ENCODE peak calls at places on chromosome 19, in seven cellular contexts. One of them, this sample, is unnamed. For H3K27me3, the result is how much of the 10 kb centered on the place peaks cover.

GRCh38 chr19:21569497-21569870 is 64.1 kb downstream of the ZNF429 start:
- DNase-seq in GM12878: no peak
- DNase-seq in HepG2: no peak
- DNase-seq in HCT116: no peak
- DNase-seq in SK-N-SH: no peak
- DNase-seq in K562: no peak
- DNase-seq in H1: no peak
- DNase-seq in this sample: no peak

GRCh38 chr19:13275016-13275722 is 125.0 kb downstream of the IER2 start:
- DNase-seq in K562: no peak
- DNase-seq in HCT116: no peak
- DNase-seq in SK-N-SH: no peak
- DNase-seq in H1: no peak
- DNase-seq in HepG2: no peak
- DNase-seq in GM12878: no peak
- DNase-seq in this sample: no peak

GRCh38 chr19:51047031-51047335 is 12.2 kb upstream of the KLK12 start:
- DNase-seq in H1: no peak
- DNase-seq in K562: no peak
- DNase-seq in SK-N-SH: no peak
- DNase-seq in GM12878: no peak
- DNase-seq in HCT116: no peak
- DNase-seq in HepG2: no peak
- DNase-seq in this sample: no peak

GRCh38 chr19:53772943-53773342 is 51.2 kb downstream of the NLRP12 start:
- DNase-seq in K562: peak
- DNase-seq in H1: peak
- DNase-seq in GM12878: no peak
- DNase-seq in HCT116: peak
- DNase-seq in HepG2: peak
- DNase-seq in SK-N-SH: peak
- DNase-seq in this sample: peak

GRCh38 chr19:369876-370275 is 25.3 kb upstream of the MIER2 start:
- DNase-seq in HepG2: no peak
- DNase-seq in SK-N-SH: no peak
- DNase-seq in H1: no peak
- DNase-seq in HCT116: no peak
- DNase-seq in K562: no peak
- DNase-seq in GM12878: no peak
- DNase-seq in this sample: no peak

GRCh38 chr19:401836-402535 is 7.0 kb downstream of the C2CD4C start:
- DNase-seq in K562: no peak
- DNase-seq in HepG2: no peak
- DNase-seq in SK-N-SH: peak
- DNase-seq in H1: peak
- DNase-seq in HCT116: no peak
- DNase-seq in GM12878: no peak
- DNase-seq in this sample: no peak

GRCh38 chr19:33295621-33296472 is 6.5 kb downstream of the CEBPA start:
- DNase-seq in K562: no peak
- DNase-seq in HepG2: no peak
- DNase-seq in HCT116: no peak
- DNase-seq in H1: no peak
- DNase-seq in GM12878: no peak
- DNase-seq in SK-N-SH: no peak
- DNase-seq in this sample: no peak

GRCh38 chr19:1483979-1484428 is 5.0 kb upstream of the C19orf25 start:
- DNase-seq in GM12878: no peak
- DNase-seq in H1: no peak
- DNase-seq in HepG2: no peak
- DNase-seq in K562: no peak
- DNase-seq in HCT116: no peak
- DNase-seq in SK-N-SH: no peak
- DNase-seq in this sample: no peak

GRCh38 chr19:4077800-4078683 is 11.3 kb upstream of the ZBTB7A start:
- DNase-seq in H1: no peak
- DNase-seq in GM12878: no peak
- DNase-seq in HCT116: no peak
- DNase-seq in SK-N-SH: no peak
- DNase-seq in K562: peak
- DNase-seq in HepG2: no peak
- DNase-seq in this sample: no peak

GRCh38 chr19:5367530-5368133 is 27.0 kb upstream of the PTPRS start:
- DNase-seq in SK-N-SH: no peak
- DNase-seq in HepG2: no peak
- DNase-seq in H1: no peak
- DNase-seq in HCT116: no peak
- DNase-seq in GM12878: no peak
- DNase-seq in K562: no peak
- DNase-seq in this sample: no peak

DNA sequence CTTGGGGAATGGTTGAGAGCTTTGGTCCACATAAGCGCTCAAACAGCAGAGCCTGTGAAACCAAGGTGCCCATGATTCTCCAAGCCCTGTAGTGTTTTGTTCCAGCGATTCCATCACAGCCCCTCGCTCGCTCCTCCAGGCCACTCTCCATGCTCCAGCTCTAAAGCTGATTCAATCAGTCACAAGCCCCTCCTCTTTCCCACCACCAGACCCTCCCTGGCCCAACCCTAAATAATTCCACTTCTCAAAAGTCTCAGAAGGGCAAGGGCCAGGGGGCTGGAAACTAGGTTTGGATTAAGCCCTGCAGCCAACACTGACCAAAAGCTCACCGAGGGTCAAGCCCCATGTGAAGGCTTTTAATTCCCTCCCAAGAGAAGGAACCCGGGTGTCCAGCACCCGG is 1.5 kb downstream of the ZNF296 start:
- DNase-seq in K562: no peak
- DNase-seq in GM12878: no peak
- DNase-seq in SK-N-SH: no peak
- DNase-seq in HepG2: no peak
- DNase-seq in HCT116: no peak
- DNase-seq in H1: no peak
- DNase-seq in this sample: no peak
- TF ChIP-seq YY1 in K562: no peak
- TF ChIP-seq YY1 in GM12878: no peak
- TF ChIP-seq YY1 in SK-N-SH: no peak
- TF ChIP-seq YY1 in HepG2: no peak
- TF ChIP-seq YY1 in HCT116: no peak
- TF ChIP-seq YY1 in H1: no peak
- TF ChIP-seq YY1 in this sample: no peak

GRCh38 chr19:31144471-31144870 is 204.8 kb downstream of the TSHZ3 start:
- DNase-seq in K562: no peak
- DNase-seq in SK-N-SH: no peak
- DNase-seq in HepG2: no peak
- DNase-seq in H1: no peak
- DNase-seq in GM12878: no peak
- DNase-seq in HCT116: no peak
- DNase-seq in this sample: no peak
- H3K9ac ChIP-seq in K562: no peak
- H3K9ac ChIP-seq in SK-N-SH: no peak
- H3K9ac ChIP-seq in HepG2: no peak
- H3K9ac ChIP-seq in H1: no peak
- H3K9ac ChIP-seq in GM12878: no peak
- H3K9ac ChIP-seq in HCT116: no peak
- H3K9ac ChIP-seq in this sample: no peak

DNA sequence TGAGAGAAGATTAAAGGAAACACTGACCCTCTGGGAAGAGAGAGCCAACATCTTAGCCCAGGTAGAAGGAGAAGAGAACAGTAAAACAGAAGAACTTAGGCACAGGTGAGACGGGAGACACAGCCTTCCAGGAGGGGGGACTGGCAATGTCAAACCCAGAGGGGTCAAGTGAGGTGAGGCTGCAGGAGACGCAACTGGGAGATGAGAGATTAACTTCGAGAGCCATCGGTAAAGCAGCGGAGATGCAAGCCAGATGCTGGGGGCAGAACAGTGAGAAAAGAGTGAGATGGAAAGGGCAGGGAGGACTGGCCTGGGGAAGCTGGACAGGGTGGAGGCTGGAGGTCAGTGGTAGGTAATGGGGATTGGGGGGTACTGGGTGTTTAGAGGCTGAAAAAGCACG is 5.2 kb downstream of the INSR start:
- DNase-seq in K562: no peak
- DNase-seq in HepG2: no peak
- DNase-seq in GM12878: no peak
- DNase-seq in H1: no peak
- DNase-seq in HCT116: no peak
- DNase-seq in SK-N-SH: peak
- DNase-seq in this sample: no peak
- H3K27me3 ChIP-seq in K562: under half
- H3K27me3 ChIP-seq in HepG2: under half
- H3K27me3 ChIP-seq in GM12878: under half
- H3K27me3 ChIP-seq in H1: under half
- H3K27me3 ChIP-seq in HCT116: under half
- H3K27me3 ChIP-seq in SK-N-SH: under half
- H3K27me3 ChIP-seq in this sample: under half

GRCh38 chr19:2711175-2711936 is 8.9 kb upstream of the GNG7 start:
- DNase-seq in HCT116: no peak
- DNase-seq in SK-N-SH: no peak
- DNase-seq in H1: no peak
- DNase-seq in HepG2: no peak
- DNase-seq in GM12878: no peak
- DNase-seq in K562: peak
- DNase-seq in this sample: no peak
- TF ChIP-seq YY1 in HCT116: no peak
- TF ChIP-seq YY1 in SK-N-SH: no peak
- TF ChIP-seq YY1 in H1: no peak
- TF ChIP-seq YY1 in HepG2: no peak
- TF ChIP-seq YY1 in GM12878: no peak
- TF ChIP-seq YY1 in K562: no peak
- TF ChIP-seq YY1 in this sample: no peak